ENCODE peak calls at places on chromosome 6, in eight cellular contexts. One of them, this sample, is unnamed.

GRCh38 chr6:162613310-162613709 is 114.3 kb downstream of the PRKN start:
- DNase-seq in heart left ventricle: no peak
- DNase-seq in Calu3: no peak
- DNase-seq in Peyer's patch: no peak
- DNase-seq in mesothelial cell of epicardium: no peak
- DNase-seq in iPS DF 19.7: no peak
- DNase-seq in epithelial cell of esophagus: no peak
- DNase-seq in D341Med: no peak
- DNase-seq in this sample: no peak

GRCh38 chr6:101344885-101345284 is 48.6 kb upstream of the GRIK2 start:
- DNase-seq in heart left ventricle: no peak
- DNase-seq in epithelial cell of esophagus: peak
- DNase-seq in Peyer's patch: no peak
- DNase-seq in mesothelial cell of epicardium: no peak
- DNase-seq in iPS DF 19.7: no peak
- DNase-seq in D341Med: no peak
- DNase-seq in Calu3: no peak
- DNase-seq in this sample: no peak

GRCh38 chr6:166830185-166830890 is 126.0 kb downstream of the RNASET2 start:
- DNase-seq in D341Med: no peak
- DNase-seq in epithelial cell of esophagus: no peak
- DNase-seq in Calu3: no peak
- DNase-seq in heart left ventricle: no peak
- DNase-seq in mesothelial cell of epicardium: no peak
- DNase-seq in iPS DF 19.7: no peak
- DNase-seq in Peyer's patch: no peak
- DNase-seq in this sample: no peak

GRCh38 chr6:79453558-79454042 is 83.6 kb downstream of the LCA5 start:
- DNase-seq in mesothelial cell of epicardium: no peak
- DNase-seq in iPS DF 19.7: no peak
- DNase-seq in D341Med: no peak
- DNase-seq in Calu3: no peak
- DNase-seq in heart left ventricle: no peak
- DNase-seq in Peyer's patch: no peak
- DNase-seq in epithelial cell of esophagus: peak
- DNase-seq in this sample: no peak

GRCh38 chr6:54070025-54070424 is 41.2 kb upstream of the MLIP start:
- DNase-seq in mesothelial cell of epicardium: no peak
- DNase-seq in Peyer's patch: no peak
- DNase-seq in Calu3: no peak
- DNase-seq in heart left ventricle: no peak
- DNase-seq in iPS DF 19.7: no peak
- DNase-seq in epithelial cell of esophagus: no peak
- DNase-seq in D341Med: no peak
- DNase-seq in this sample: no peak

GRCh38 chr6:5112065-5112799 is 27.1 kb downstream of the PPP1R3G start:
- DNase-seq in mesothelial cell of epicardium: no peak
- DNase-seq in heart left ventricle: no peak
- DNase-seq in Calu3: no peak
- DNase-seq in iPS DF 19.7: no peak
- DNase-seq in Peyer's patch: no peak
- DNase-seq in epithelial cell of esophagus: peak
- DNase-seq in D341Med: no peak
- DNase-seq in this sample: no peak

GRCh38 chr6:35804996-35805736 is at the start of gene LHFPL5:
- DNase-seq in iPS DF 19.7: no peak
- DNase-seq in Peyer's patch: no peak
- DNase-seq in epithelial cell of esophagus: peak
- DNase-seq in heart left ventricle: peak
- DNase-seq in Calu3: peak
- DNase-seq in D341Med: peak
- DNase-seq in mesothelial cell of epicardium: peak
- DNase-seq in this sample: peak

GRCh38 chr6:75210885-75211739 is 5.3 kb upstream of the COL12A1 start:
- DNase-seq in Peyer's patch: peak
- DNase-seq in D341Med: no peak
- DNase-seq in mesothelial cell of epicardium: no peak
- DNase-seq in epithelial cell of esophagus: peak
- DNase-seq in iPS DF 19.7: no peak
- DNase-seq in heart left ventricle: peak
- DNase-seq in Calu3: peak
- DNase-seq in this sample: no peak

GRCh38 chr6:109187399-109188114 is 92.2 kb downstream of the CEP57L1 start:
- DNase-seq in epithelial cell of esophagus: peak
- DNase-seq in heart left ventricle: peak
- DNase-seq in mesothelial cell of epicardium: no peak
- DNase-seq in iPS DF 19.7: no peak
- DNase-seq in Peyer's patch: peak
- DNase-seq in D341Med: peak
- DNase-seq in Calu3: peak
- DNase-seq in this sample: peak

GRCh38 chr6:89132087-89132486 is 13.8 kb upstream of the PM20D2 start:
- DNase-seq in iPS DF 19.7: no peak
- DNase-seq in epithelial cell of esophagus: no peak
- DNase-seq in mesothelial cell of epicardium: no peak
- DNase-seq in D341Med: no peak
- DNase-seq in Peyer's patch: no peak
- DNase-seq in heart left ventricle: no peak
- DNase-seq in Calu3: no peak
- DNase-seq in this sample: no peak

GRCh38 chr6:153816306-153816845 is 222.7 kb upstream of the OPRM1 start:
- DNase-seq in iPS DF 19.7: no peak
- DNase-seq in epithelial cell of esophagus: no peak
- DNase-seq in heart left ventricle: no peak
- DNase-seq in Calu3: no peak
- DNase-seq in Peyer's patch: peak
- DNase-seq in D341Med: no peak
- DNase-seq in mesothelial cell of epicardium: no peak
- DNase-seq in this sample: no peak

GRCh38 chr6:26020983-26021349 is 58.4 kb downstream of the TRIM38 start:
- DNase-seq in Peyer's patch: peak
- DNase-seq in mesothelial cell of epicardium: no peak
- DNase-seq in epithelial cell of esophagus: peak
- DNase-seq in Calu3: peak
- DNase-seq in D341Med: no peak
- DNase-seq in iPS DF 19.7: no peak
- DNase-seq in heart left ventricle: peak
- DNase-seq in this sample: peak

This sample was measured in left ventricle myocardium superior.